ENCODE peak calls at places on chromosome 7, in ten cellular contexts. One of them, this sample, is unnamed.

GRCh38 chr7:50674896-50675835 is 107.5 kb downstream of the GRB10 start:
- DNase-seq in adrenal gland: no peak
- DNase-seq in heart right ventricle: no peak
- DNase-seq in HFF-Myc: no peak
- DNase-seq in left ventricle myocardium inferior: no peak
- DNase-seq in aorta: no peak
- DNase-seq in choroid plexus epithelial cell: no peak
- DNase-seq in brain microvascular endothelial cell: no peak
- DNase-seq in small intestine: no peak
- DNase-seq in GM23338: no peak
- DNase-seq in this sample: no peak

GRCh38 chr7:99013266-99014112 is 130.4 kb downstream of the SMURF1 start:
- DNase-seq in adrenal gland: no peak
- DNase-seq in heart right ventricle: no peak
- DNase-seq in HFF-Myc: no peak
- DNase-seq in left ventricle myocardium inferior: no peak
- DNase-seq in aorta: no peak
- DNase-seq in choroid plexus epithelial cell: no peak
- DNase-seq in brain microvascular endothelial cell: no peak
- DNase-seq in small intestine: no peak
- DNase-seq in GM23338: no peak
- DNase-seq in this sample: no peak

GRCh38 chr7:77378584-77378983 is 37.6 kb downstream of the GSAP start:
- DNase-seq in adrenal gland: no peak
- DNase-seq in heart right ventricle: no peak
- DNase-seq in HFF-Myc: no peak
- DNase-seq in left ventricle myocardium inferior: no peak
- DNase-seq in aorta: no peak
- DNase-seq in choroid plexus epithelial cell: no peak
- DNase-seq in brain microvascular endothelial cell: no peak
- DNase-seq in small intestine: no peak
- DNase-seq in GM23338: no peak
- DNase-seq in this sample: no peak

GRCh38 chr7:41817386-41817785 is 114.5 kb upstream of the INHBA start:
- DNase-seq in adrenal gland: no peak
- DNase-seq in heart right ventricle: no peak
- DNase-seq in HFF-Myc: no peak
- DNase-seq in left ventricle myocardium inferior: no peak
- DNase-seq in aorta: no peak
- DNase-seq in choroid plexus epithelial cell: peak; percentile 44
- DNase-seq in brain microvascular endothelial cell: peak; percentile 70
- DNase-seq in small intestine: no peak
- DNase-seq in GM23338: no peak
- DNase-seq in this sample: no peak

GRCh38 chr7:32921896-32922295 is 30.3 kb upstream of the KBTBD2 start:
- DNase-seq in adrenal gland: no peak
- DNase-seq in heart right ventricle: no peak
- DNase-seq in HFF-Myc: no peak
- DNase-seq in left ventricle myocardium inferior: no peak
- DNase-seq in aorta: no peak
- DNase-seq in choroid plexus epithelial cell: peak; percentile 57
- DNase-seq in brain microvascular endothelial cell: no peak
- DNase-seq in small intestine: no peak
- DNase-seq in GM23338: no peak
- DNase-seq in this sample: no peak

GRCh38 chr7:11810043-11810625 is 21.9 kb downstream of the THSD7A start:
- DNase-seq in adrenal gland: no peak
- DNase-seq in heart right ventricle: no peak
- DNase-seq in HFF-Myc: no peak
- DNase-seq in left ventricle myocardium inferior: no peak
- DNase-seq in aorta: no peak
- DNase-seq in choroid plexus epithelial cell: no peak
- DNase-seq in brain microvascular endothelial cell: no peak
- DNase-seq in small intestine: no peak
- DNase-seq in GM23338: peak; percentile 17
- DNase-seq in this sample: no peak

GRCh38 chr7:76129366-76129765 is 72.3 kb upstream of the SRRM3 start:
- DNase-seq in adrenal gland: no peak
- DNase-seq in heart right ventricle: no peak
- DNase-seq in HFF-Myc: no peak
- DNase-seq in left ventricle myocardium inferior: no peak
- DNase-seq in aorta: no peak
- DNase-seq in choroid plexus epithelial cell: peak; percentile 15
- DNase-seq in brain microvascular endothelial cell: peak; percentile 28
- DNase-seq in small intestine: no peak
- DNase-seq in GM23338: no peak
- DNase-seq in this sample: no peak

GRCh38 chr7:7323921-7324320 is 141.6 kb downstream of the C1GALT1 start:
- DNase-seq in adrenal gland: no peak
- DNase-seq in heart right ventricle: no peak
- DNase-seq in HFF-Myc: no peak
- DNase-seq in left ventricle myocardium inferior: no peak
- DNase-seq in aorta: no peak
- DNase-seq in choroid plexus epithelial cell: no peak
- DNase-seq in brain microvascular endothelial cell: no peak
- DNase-seq in small intestine: no peak
- DNase-seq in GM23338: no peak
- DNase-seq in this sample: no peak

GRCh38 chr7:5554287-5554785 is 130.7 kb upstream of the TNRC18 start:
- DNase-seq in adrenal gland: no peak
- DNase-seq in heart right ventricle: no peak
- DNase-seq in HFF-Myc: no peak
- DNase-seq in left ventricle myocardium inferior: no peak
- DNase-seq in aorta: no peak
- DNase-seq in choroid plexus epithelial cell: no peak
- DNase-seq in brain microvascular endothelial cell: no peak
- DNase-seq in small intestine: no peak
- DNase-seq in GM23338: no peak
- DNase-seq in this sample: peak; percentile 55

GRCh38 chr7:36202347-36202896 is 49.4 kb downstream of the EEPD1 start:
- DNase-seq in adrenal gland: no peak
- DNase-seq in heart right ventricle: no peak
- DNase-seq in HFF-Myc: no peak
- DNase-seq in left ventricle myocardium inferior: no peak
- DNase-seq in aorta: no peak
- DNase-seq in choroid plexus epithelial cell: peak; percentile 33
- DNase-seq in brain microvascular endothelial cell: peak; percentile 3
- DNase-seq in small intestine: no peak
- DNase-seq in GM23338: no peak
- DNase-seq in this sample: no peak

GRCh38 chr7:110534241-110534931 is 556.5 kb upstream of the LRRN3 start:
- DNase-seq in adrenal gland: peak; percentile 38
- DNase-seq in heart right ventricle: no peak
- DNase-seq in HFF-Myc: no peak
- DNase-seq in left ventricle myocardium inferior: no peak
- DNase-seq in aorta: no peak
- DNase-seq in choroid plexus epithelial cell: peak; percentile 61
- DNase-seq in brain microvascular endothelial cell: peak; percentile 51
- DNase-seq in small intestine: no peak
- DNase-seq in GM23338: no peak
- DNase-seq in this sample: no peak

GRCh38 chr7:39609462-39610149 is 13.8 kb upstream of the RALA start:
- DNase-seq in adrenal gland: no peak
- DNase-seq in heart right ventricle: peak; percentile 33
- DNase-seq in HFF-Myc: no peak
- DNase-seq in left ventricle myocardium inferior: peak; percentile 33
- DNase-seq in aorta: peak; percentile 80
- DNase-seq in choroid plexus epithelial cell: no peak
- DNase-seq in brain microvascular endothelial cell: no peak
- DNase-seq in small intestine: no peak
- DNase-seq in GM23338: peak; percentile 76
- DNase-seq in this sample: peak; percentile 57

GRCh38 chr7:23246540-23246939 is at the start of gene GPNMB:
- DNase-seq in adrenal gland: peak; percentile 31
- DNase-seq in heart right ventricle: no peak
- DNase-seq in HFF-Myc: peak; percentile 84
- DNase-seq in left ventricle myocardium inferior: no peak
- DNase-seq in aorta: no peak
- DNase-seq in choroid plexus epithelial cell: peak; percentile 92
- DNase-seq in brain microvascular endothelial cell: peak; percentile 52
- DNase-seq in small intestine: no peak
- DNase-seq in GM23338: peak; percentile 49
- DNase-seq in this sample: no peak

DNA sequence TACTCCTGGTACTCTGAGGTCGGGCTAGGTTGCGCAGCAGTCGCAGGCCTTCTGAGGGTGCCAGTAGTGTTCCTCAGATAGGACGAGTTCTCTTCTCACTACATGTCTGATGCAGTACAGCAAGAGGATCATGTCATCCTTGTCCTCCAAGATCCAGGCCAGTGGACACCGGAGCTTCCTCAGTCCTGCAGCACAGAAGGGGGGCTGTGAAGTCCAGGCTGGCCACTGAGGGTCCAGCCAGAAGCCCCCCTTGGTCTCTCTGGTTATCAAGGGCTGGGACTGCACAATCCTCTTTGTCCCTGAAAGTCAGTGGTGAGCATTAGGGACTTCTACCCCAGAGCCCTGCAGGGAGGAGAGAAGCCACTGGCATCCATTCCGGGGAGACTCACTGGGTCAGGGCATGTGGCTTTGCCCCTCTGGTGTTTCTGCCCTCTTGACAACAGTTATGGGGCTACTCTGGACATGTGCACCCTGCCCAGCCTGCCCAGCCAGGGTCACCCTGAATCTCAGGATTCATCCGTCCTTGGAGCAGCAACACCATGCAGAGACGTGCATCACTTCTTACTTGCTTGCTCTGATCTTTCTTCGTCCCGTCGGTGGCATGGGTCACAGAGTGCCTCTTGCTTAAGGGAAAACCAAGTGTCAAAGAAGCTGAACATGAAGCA is 125.7 kb downstream of the ADCY1 start:
- DNase-seq in adrenal gland: peak; percentile 21
- DNase-seq in heart right ventricle: no peak
- DNase-seq in HFF-Myc: no peak
- DNase-seq in left ventricle myocardium inferior: no peak
- DNase-seq in aorta: no peak
- DNase-seq in choroid plexus epithelial cell: no peak
- DNase-seq in brain microvascular endothelial cell: no peak
- DNase-seq in small intestine: no peak
- DNase-seq in GM23338: no peak
- DNase-seq in this sample: no peak
- H3K4me3 ChIP-seq in adrenal gland: no peak overlapping the region
- H3K4me3 ChIP-seq in heart right ventricle: no peak overlapping the region
- H3K4me3 ChIP-seq in HFF-Myc: no peak overlapping the region
- H3K4me3 ChIP-seq in left ventricle myocardium inferior: no peak overlapping the region
- H3K4me3 ChIP-seq in aorta: no peak overlapping the region
- H3K4me3 ChIP-seq in choroid plexus epithelial cell: no peak overlapping the region
- H3K4me3 ChIP-seq in brain microvascular endothelial cell: no peak overlapping the region
- H3K4me3 ChIP-seq in small intestine: no peak overlapping the region
- H3K4me3 ChIP-seq in GM23338: no peak overlapping the region
- H3K4me3 ChIP-seq in this sample: no peak overlapping the region

DNA sequence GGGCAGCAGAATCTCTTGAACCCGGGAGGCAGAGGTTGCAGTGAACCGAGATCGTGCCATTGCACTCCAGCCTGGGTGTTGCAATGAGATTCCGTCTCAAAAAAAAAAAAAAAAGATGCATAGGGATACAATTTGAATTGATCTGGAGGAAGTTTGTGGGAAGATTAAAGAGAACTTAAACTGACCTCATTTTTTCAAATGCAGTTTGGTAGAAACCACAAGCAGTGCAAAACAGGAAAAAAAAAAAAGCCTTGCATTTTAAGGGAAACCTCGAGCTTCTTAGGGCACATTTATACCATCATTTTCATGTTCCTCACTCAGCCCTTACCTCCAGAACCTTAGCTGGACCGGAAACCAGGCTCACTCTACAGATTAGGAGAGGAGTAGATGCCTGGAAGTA is 2.8 kb downstream of the KCTD7 start:
- DNase-seq in adrenal gland: no peak
- DNase-seq in heart right ventricle: no peak
- DNase-seq in HFF-Myc: no peak
- DNase-seq in left ventricle myocardium inferior: no peak
- DNase-seq in aorta: no peak
- DNase-seq in choroid plexus epithelial cell: peak; percentile 16
- DNase-seq in brain microvascular endothelial cell: no peak
- DNase-seq in small intestine: no peak
- DNase-seq in GM23338: no peak
- DNase-seq in this sample: no peak
- H3K4me3 ChIP-seq in adrenal gland: no peak overlapping the region
- H3K4me3 ChIP-seq in heart right ventricle: no peak overlapping the region
- H3K4me3 ChIP-seq in HFF-Myc: no peak overlapping the region
- H3K4me3 ChIP-seq in left ventricle myocardium inferior: no peak overlapping the region
- H3K4me3 ChIP-seq in aorta: no peak overlapping the region
- H3K4me3 ChIP-seq in choroid plexus epithelial cell: no peak overlapping the region
- H3K4me3 ChIP-seq in brain microvascular endothelial cell: no peak overlapping the region
- H3K4me3 ChIP-seq in small intestine: no peak overlapping the region
- H3K4me3 ChIP-seq in GM23338: no peak overlapping the region
- H3K4me3 ChIP-seq in this sample: no peak overlapping the region

GRCh38 chr7:131655447-131655846 is 99.0 kb upstream of the PODXL start:
- DNase-seq in adrenal gland: no peak
- DNase-seq in heart right ventricle: no peak
- DNase-seq in HFF-Myc: no peak
- DNase-seq in left ventricle myocardium inferior: no peak
- DNase-seq in aorta: peak; percentile 30
- DNase-seq in choroid plexus epithelial cell: no peak
- DNase-seq in brain microvascular endothelial cell: no peak
- DNase-seq in small intestine: no peak
- DNase-seq in GM23338: no peak
- DNase-seq in this sample: no peak

GRCh38 chr7:131652934-131653333 is 96.5 kb upstream of the PODXL start:
- DNase-seq in adrenal gland: no peak
- DNase-seq in heart right ventricle: no peak
- DNase-seq in HFF-Myc: no peak
- DNase-seq in left ventricle myocardium inferior: no peak
- DNase-seq in aorta: peak; percentile 7
- DNase-seq in choroid plexus epithelial cell: no peak
- DNase-seq in brain microvascular endothelial cell: no peak
- DNase-seq in small intestine: peak; percentile 7
- DNase-seq in GM23338: peak; percentile 23
- DNase-seq in this sample: no peak

GRCh38 chr7:131653418-131654248 is 97.2 kb upstream of the PODXL start:
- DNase-seq in adrenal gland: no peak
- DNase-seq in heart right ventricle: no peak
- DNase-seq in HFF-Myc: no peak
- DNase-seq in left ventricle myocardium inferior: no peak
- DNase-seq in aorta: peak; percentile 58
- DNase-seq in choroid plexus epithelial cell: no peak
- DNase-seq in brain microvascular endothelial cell: peak; percentile 16
- DNase-seq in small intestine: peak; percentile 9
- DNase-seq in GM23338: no peak
- DNase-seq in this sample: no peak

GRCh38 chr7:131654668-131655326 is 98.4 kb upstream of the PODXL start:
- DNase-seq in adrenal gland: peak; percentile 91
- DNase-seq in heart right ventricle: peak; percentile 91
- DNase-seq in HFF-Myc: no peak
- DNase-seq in left ventricle myocardium inferior: peak; percentile 87
- DNase-seq in aorta: peak; percentile 96
- DNase-seq in choroid plexus epithelial cell: peak; percentile 78
- DNase-seq in brain microvascular endothelial cell: peak; percentile 77
- DNase-seq in small intestine: peak; percentile 67
- DNase-seq in GM23338: peak; percentile 94
- DNase-seq in this sample: peak; percentile 87

GRCh38 chr7:131654249-131654558 is 97.8 kb upstream of the PODXL start:
- DNase-seq in adrenal gland: no peak
- DNase-seq in heart right ventricle: no peak
- DNase-seq in HFF-Myc: no peak
- DNase-seq in left ventricle myocardium inferior: no peak
- DNase-seq in aorta: no peak
- DNase-seq in choroid plexus epithelial cell: no peak
- DNase-seq in brain microvascular endothelial cell: no peak
- DNase-seq in small intestine: no peak
- DNase-seq in GM23338: no peak
- DNase-seq in this sample: no peak
- H3K4me3 ChIP-seq in adrenal gland: no peak overlapping the region
- H3K4me3 ChIP-seq in heart right ventricle: no peak overlapping the region
- H3K4me3 ChIP-seq in HFF-Myc: no peak overlapping the region
- H3K4me3 ChIP-seq in left ventricle myocardium inferior: no peak overlapping the region
- H3K4me3 ChIP-seq in aorta: no peak overlapping the region
- H3K4me3 ChIP-seq in choroid plexus epithelial cell: no peak overlapping the region
- H3K4me3 ChIP-seq in brain microvascular endothelial cell: no peak overlapping the region
- H3K4me3 ChIP-seq in small intestine: no peak overlapping the region
- H3K4me3 ChIP-seq in GM23338: no peak overlapping the region
- H3K4me3 ChIP-seq in this sample: no peak overlapping the region

GRCh38 chr7:43112941-43113621 is 634 bp downstream of the HECW1 start:
- DNase-seq in adrenal gland: peak; percentile 27
- DNase-seq in heart right ventricle: peak; percentile 20
- DNase-seq in HFF-Myc: no peak
- DNase-seq in left ventricle myocardium inferior: peak; percentile 13
- DNase-seq in aorta: peak; percentile 75
- DNase-seq in choroid plexus epithelial cell: peak; percentile 62
- DNase-seq in brain microvascular endothelial cell: peak; percentile 33
- DNase-seq in small intestine: no peak
- DNase-seq in GM23338: peak; percentile 85
- DNase-seq in this sample: no peak
- H3K4me3 ChIP-seq in adrenal gland: no peak overlapping the region
- H3K4me3 ChIP-seq in heart right ventricle: peak overlapping the region; percentile 46
- H3K4me3 ChIP-seq in HFF-Myc: peak overlapping the region; percentile 57
- H3K4me3 ChIP-seq in left ventricle myocardium inferior: peak overlapping the region; percentile 64
- H3K4me3 ChIP-seq in aorta: no peak overlapping the region
- H3K4me3 ChIP-seq in choroid plexus epithelial cell: peak overlapping the region; percentile 45
- H3K4me3 ChIP-seq in brain microvascular endothelial cell: peak overlapping the region; percentile 47
- H3K4me3 ChIP-seq in small intestine: peak overlapping the region; percentile 23
- H3K4me3 ChIP-seq in GM23338: peak overlapping the region; percentile 78
- H3K4me3 ChIP-seq in this sample: peak overlapping the region; percentile 44